ENCODE peak calls at places on chromosomes 1 and 21, in nine cellular contexts. M is GM20000, H is left ventricle myocardium inferior, X is amniotic stem cell, O is GM18507, Z is ELR, S is brain microvascular endothelial cell, N is NCI-H2107, A is nephron progenitor cell. J is an unnamed sample.

GRCh38 chr1:15412843-15413242 is 3.2 kb downstream of the EFHD2 start:
- DNase-seq in M (no peak), H (no peak), X (no peak), O (no peak), Z (no peak), S (no peak), N (no peak), A (no peak), J (no peak)

GRCh38 chr1:84737572-84737971 is 47.3 kb upstream of the SSX2IP start:
- DNase-seq in M (no peak), H (no peak), X (no peak), O (no peak), Z (no peak), S (no peak), N (no peak), A (no peak), J (no peak)

GRCh38 chr1:160799641-160800040 is 3.7 kb downstream of the LY9 start:
- DNase-seq in M (no peak), H (no peak), X (no peak), O (no peak), Z (no peak), S (no peak), N (no peak), A (no peak), J (no peak)

GRCh38 chr1:54177726-54178125 is 22.1 kb downstream of the CYB5RL start:
- DNase-seq in M (no peak), H (no peak), X (no peak), O (no peak), Z (no peak), S (no peak), N (no peak), A (no peak), J (no peak)

GRCh38 chr1:159843459-159843858 is 16.8 kb downstream of the SLAMF8 start:
- DNase-seq in M (no peak), H (no peak), X (no peak), O (no peak), Z (peak), S (no peak), N (no peak), A (no peak), J (no peak)

GRCh38 chr21:37530901-37531351 is 164.4 kb downstream of the DYRK1A start:
- DNase-seq in M (no peak), H (no peak), X (no peak), O (no peak), Z (no peak), S (no peak), N (no peak), A (peak), J (no peak)

GRCh38 chr1:55623339-55623738 is 408.2 kb upstream of the USP24 start:
- DNase-seq in M (no peak), H (peak), X (no peak), O (no peak), Z (no peak), S (no peak), N (no peak), A (no peak), J (no peak)

GRCh38 chr1:207825719-207826556 is 74.1 kb downstream of the CD46 start:
- DNase-seq in M (peak), H (peak), X (no peak), O (peak), Z (peak), S (peak), N (no peak), A (no peak), J (peak)

GRCh38 chr1:167631987-167632680 is 2.1 kb downstream of the RCSD1 start:
- DNase-seq in M (no peak), H (no peak), X (no peak), O (no peak), Z (no peak), S (no peak), N (no peak), A (no peak), J (no peak)

GRCh38 chr1:38778051-38778450 is 81.5 kb downstream of the RRAGC start:
- DNase-seq in M (no peak), H (no peak), X (no peak), O (no peak), Z (no peak), S (no peak), N (no peak), A (no peak), J (no peak)

GRCh38 chr1:236677641-236678235 is 8.6 kb upstream of the ACTN2 start:
- DNase-seq in M (no peak), H (no peak), X (no peak), O (no peak), Z (no peak), S (no peak), N (no peak), A (no peak), J (no peak)

GRCh38 chr1:26696645-26697440 is 1.0 kb downstream of the ARID1A start:
- DNase-seq in M (peak), H (peak), X (no peak), O (no peak), Z (peak), S (no peak), N (no peak), A (peak), J (peak)

GRCh38 chr1:228059536-228060457 is 22.7 kb upstream of the ARF1 start:
- DNase-seq in M (peak), H (no peak), X (no peak), O (no peak), Z (peak), S (no peak), N (no peak), A (peak), J (peak)

GRCh38 chr1:30329263-30329753 is 394.1 kb downstream of the MATN1 start:
- DNase-seq in M (no peak), H (no peak), X (no peak), O (no peak), Z (no peak), S (no peak), N (no peak), A (no peak), J (peak)

GRCh38 chr1:119492763-119493162 is 14.2 kb upstream of the HSD3B1 start:
- DNase-seq in M (no peak), H (no peak), X (no peak), O (no peak), Z (no peak), S (no peak), N (no peak), A (no peak), J (no peak)

GRCh38 chr1:910311-910880 is 13.3 kb upstream of the SAMD11 start:
- DNase-seq in M (no peak), H (peak), X (no peak), O (no peak), Z (no peak), S (no peak), N (no peak), A (no peak), J (peak)

GRCh38 chr1:41485605-41486004 is 1.1 kb upstream of the EDN2 start:
- DNase-seq in M (no peak), H (no peak), X (no peak), O (no peak), Z (peak), S (peak), N (no peak), A (no peak), J (no peak)

GRCh38 chr1:51570063-51570720 is 46.7 kb upstream of the OSBPL9 start:
- DNase-seq in M (peak), H (no peak), X (no peak), O (no peak), Z (peak), S (no peak), N (no peak), A (no peak), J (no peak)

GRCh38 chr1:113041569-113042335 is 31.2 kb upstream of the LRIG2 start:
- DNase-seq in M (no peak), H (no peak), X (no peak), O (no peak), Z (no peak), S (no peak), N (no peak), A (no peak), J (no peak)

GRCh38 chr1:48735753-48736152 is 40.9 kb downstream of the BEND5 start:
- DNase-seq in M (no peak), H (no peak), X (no peak), O (no peak), Z (no peak), S (no peak), N (no peak), A (no peak), J (no peak)

J was measured in right lobe of liver.